ENCODE peak calls at places on chromosomes 3 and 15, in eight cellular contexts. W, U, A, V, N, L, Y and B are unnamed samples.

GRCh38 chr3:188061133-188061532 is 92.8 kb upstream of the LPP start:
- DNase-seq in W (no peak), U (no peak), A (peak; percentile 63), V (no peak), N (peak; percentile 72), L (peak; percentile 19), Y (no peak), B (no peak)

GRCh38 chr3:112293368-112294321 is at the start of gene SLC9C1:
- DNase-seq in W (peak; percentile 36), U (peak; percentile 53), A (peak; percentile 45), V (no peak), N (peak; percentile 52), L (peak; percentile 22), Y (no peak), B (peak; percentile 28)

GRCh38 chr3:46970391-46971091 is 6.0 kb downstream of the CCDC12 start:
- DNase-seq in W (no peak), U (no peak), A (no peak), V (peak; percentile 74), N (no peak), L (no peak), Y (peak; percentile 69), B (no peak)

GRCh38 chr3:196207833-196208607 is 3.2 kb downstream of the ZDHHC19 start:
- DNase-seq in W (peak; percentile 99), U (peak; percentile 90), A (peak; percentile 49), V (peak; percentile 69), N (peak; percentile 67), L (peak; percentile 54), Y (peak; percentile 64), B (no peak)

GRCh38 chr3:152937234-152937633 is 102.3 kb downstream of the P2RY1 start:
- DNase-seq in W (no peak), U (no peak), A (no peak), V (no peak), N (no peak), L (no peak), Y (no peak), B (no peak)

GRCh38 chr15:69031013-69032001 is 16.8 kb downstream of the NOX5 start:
- DNase-seq in W (peak; percentile 92), U (peak; percentile 48), A (no peak), V (peak; percentile 67), N (peak; percentile 54), L (no peak), Y (peak; percentile 44), B (no peak)

GRCh38 chr3:52052831-52053306 is 3.5 kb downstream of the DUSP7 start:
- DNase-seq in W (peak; percentile 92), U (peak; percentile 48), A (peak; percentile 81), V (peak; percentile 92), N (peak; percentile 67), L (peak; percentile 29), Y (peak; percentile 95), B (peak; percentile 44)

GRCh38 chr15:73832657-73833056 is 40.7 kb upstream of the TBC1D21 start:
- DNase-seq in W (no peak), U (no peak), A (no peak), V (no peak), N (no peak), L (no peak), Y (no peak), B (no peak)

GRCh38 chr3:71728632-71729342 is 3.6 kb upstream of the EIF4E3 start:
- DNase-seq in W (peak; percentile 86), U (no peak), A (no peak), V (no peak), N (peak; percentile 49), L (no peak), Y (no peak), B (no peak)

GRCh38 chr15:45669422-45669821 is 34.6 kb downstream of the SQOR start:
- DNase-seq in W (no peak), U (no peak), A (no peak), V (no peak), N (no peak), L (no peak), Y (no peak), B (no peak)

GRCh38 chr15:78061963-78062427 is 15.5 kb downstream of the TBC1D2B start:
- DNase-seq in W (no peak), U (peak; percentile 57), A (no peak), V (no peak), N (peak; percentile 63), L (no peak), Y (no peak), B (no peak)

GRCh38 chr3:13947912-13948311 is 68.0 kb upstream of the WNT7A start:
- DNase-seq in W (no peak), U (no peak), A (no peak), V (no peak), N (no peak), L (no peak), Y (no peak), B (no peak)